ENCODE peak calls at places on chromosomes 2 and 18, in seven cellular contexts. D is GM04504; O is CD4-positive, alpha-beta T cell; A is SJCRH30; K is pons; S is pancreas; Q is GM10248. P is an unnamed sample.

GRCh38 chr18:49875783-49876182 is 62.5 kb upstream of the ACAA2 start:
- DNase-seq in D (no peak), A (no peak), O (no peak), S (no peak), K (no peak), Q (no peak), P (no peak)

GRCh38 chr2:172296267-172297046 is 130.9 kb upstream of the ITGA6 start:
- DNase-seq in K (no peak), A (no peak), O (no peak), D (no peak), S (no peak), Q (no peak), P (no peak)

GRCh38 chr2:42939411-42940206 is 147.2 kb upstream of the HAAO start:
- DNase-seq in D (no peak), S (no peak), A (no peak), O (no peak), K (no peak), Q (no peak), P (no peak)

GRCh38 chr2:144183744-144184143 is 336.2 kb downstream of the ZEB2 start:
- DNase-seq in O (peak; percentile 54), K (no peak), Q (peak; percentile 22), S (no peak), A (no peak), D (peak; percentile 83), P (peak; percentile 88)

GRCh38 chr2:237695201-237695780 is 67.9 kb downstream of the LRRFIP1 start:
- DNase-seq in O (no peak), S (no peak), Q (no peak), A (no peak), D (peak; percentile 73), K (no peak), P (peak; percentile 85)

GRCh38 chr2:43073373-43073772 is 153.0 kb downstream of the ZFP36L2 start:
- DNase-seq in K (no peak), A (peak; percentile 86), S (no peak), O (no peak), D (no peak), Q (no peak), P (peak; percentile 61)

GRCh38 chr2:119531292-119531691 is 7.0 kb upstream of the SCTR start:
- DNase-seq in A (no peak), Q (no peak), S (no peak), K (no peak), O (no peak), D (no peak), P (no peak)

GRCh38 chr2:96727431-96727830 is 12.4 kb downstream of the LMAN2L start:
- DNase-seq in S (no peak), D (no peak), K (no peak), A (no peak), Q (no peak), O (no peak), P (no peak)

GRCh38 chr2:10141736-10142639 is 19.4 kb downstream of the RRM2 start:
- DNase-seq in O (peak; percentile 24), Q (no peak), D (no peak), S (peak; percentile 60), K (no peak), A (no peak), P (no peak)

GRCh38 chr2:133765693-133766092 is 197.4 kb upstream of the NCKAP5 start:
- DNase-seq in A (no peak), O (no peak), D (no peak), Q (no peak), S (no peak), K (peak; percentile 75), P (no peak)

GRCh38 chr2:26571316-26571715 is 69.8 kb downstream of the CIB4 start:
- DNase-seq in K (no peak), S (no peak), D (no peak), O (no peak), Q (no peak), A (no peak), P (no peak)